ENCODE peak calls at places on chromosome 9, in nine cellular contexts. One of them, this sample, is unnamed.

GRCh38 chr9:69976165-69976564 is 67.5 kb upstream of the MAMDC2 start:
- DNase-seq in COR-L47: no peak
- DNase-seq in NCI-H460: no peak
- DNase-seq in neural crest cell: no peak
- DNase-seq in nucleus accumbens: no peak
- DNase-seq in cardiac fibroblast: peak
- DNase-seq in activated naive CD4-positive, alpha-beta T cell treated with anti-CD3 and anti-CD28 coated beads, Interleukin-2, amount 10 ng/mL, durations not matched to agents 7 days and 5 days: no peak
- DNase-seq in PC-9: no peak
- DNase-seq in HCT116: peak
- DNase-seq in this sample: no peak

GRCh38 chr9:32589083-32589713 is 16.2 kb upstream of the NDUFB6 start:
- DNase-seq in COR-L47: peak
- DNase-seq in NCI-H460: peak
- DNase-seq in neural crest cell: no peak
- DNase-seq in nucleus accumbens: no peak
- DNase-seq in cardiac fibroblast: peak
- DNase-seq in activated naive CD4-positive, alpha-beta T cell treated with anti-CD3 and anti-CD28 coated beads, Interleukin-2, amount 10 ng/mL, durations not matched to agents 7 days and 5 days: no peak
- DNase-seq in PC-9: peak
- DNase-seq in HCT116: peak
- DNase-seq in this sample: no peak

GRCh38 chr9:37943329-37944265 is 39.7 kb upstream of the SLC25A51 start:
- DNase-seq in COR-L47: no peak
- DNase-seq in NCI-H460: no peak
- DNase-seq in neural crest cell: no peak
- DNase-seq in nucleus accumbens: no peak
- DNase-seq in cardiac fibroblast: peak
- DNase-seq in activated naive CD4-positive, alpha-beta T cell treated with anti-CD3 and anti-CD28 coated beads, Interleukin-2, amount 10 ng/mL, durations not matched to agents 7 days and 5 days: no peak
- DNase-seq in PC-9: peak
- DNase-seq in HCT116: peak
- DNase-seq in this sample: no peak

GRCh38 chr9:121887553-121888437 is 205.3 kb downstream of the TTLL11 start:
- DNase-seq in COR-L47: no peak
- DNase-seq in NCI-H460: no peak
- DNase-seq in neural crest cell: no peak
- DNase-seq in nucleus accumbens: no peak
- DNase-seq in cardiac fibroblast: no peak
- DNase-seq in activated naive CD4-positive, alpha-beta T cell treated with anti-CD3 and anti-CD28 coated beads, Interleukin-2, amount 10 ng/mL, durations not matched to agents 7 days and 5 days: no peak
- DNase-seq in PC-9: no peak
- DNase-seq in HCT116: no peak
- DNase-seq in this sample: no peak

GRCh38 chr9:133566382-133566781 is 31.9 kb downstream of the ADAMTSL2 start:
- DNase-seq in COR-L47: no peak
- DNase-seq in NCI-H460: no peak
- DNase-seq in neural crest cell: no peak
- DNase-seq in nucleus accumbens: no peak
- DNase-seq in cardiac fibroblast: no peak
- DNase-seq in activated naive CD4-positive, alpha-beta T cell treated with anti-CD3 and anti-CD28 coated beads, Interleukin-2, amount 10 ng/mL, durations not matched to agents 7 days and 5 days: no peak
- DNase-seq in PC-9: no peak
- DNase-seq in HCT116: no peak
- DNase-seq in this sample: no peak

GRCh38 chr9:91383577-91383976 is 21.9 kb upstream of the AUH start:
- DNase-seq in COR-L47: no peak
- DNase-seq in NCI-H460: no peak
- DNase-seq in neural crest cell: no peak
- DNase-seq in nucleus accumbens: no peak
- DNase-seq in cardiac fibroblast: no peak
- DNase-seq in activated naive CD4-positive, alpha-beta T cell treated with anti-CD3 and anti-CD28 coated beads, Interleukin-2, amount 10 ng/mL, durations not matched to agents 7 days and 5 days: no peak
- DNase-seq in PC-9: no peak
- DNase-seq in HCT116: no peak
- DNase-seq in this sample: no peak

GRCh38 chr9:113468716-113469448 is 5.4 kb downstream of the RGS3 start:
- DNase-seq in COR-L47: no peak
- DNase-seq in NCI-H460: no peak
- DNase-seq in neural crest cell: no peak
- DNase-seq in nucleus accumbens: peak
- DNase-seq in cardiac fibroblast: no peak
- DNase-seq in activated naive CD4-positive, alpha-beta T cell treated with anti-CD3 and anti-CD28 coated beads, Interleukin-2, amount 10 ng/mL, durations not matched to agents 7 days and 5 days: no peak
- DNase-seq in PC-9: no peak
- DNase-seq in HCT116: no peak
- DNase-seq in this sample: no peak

GRCh38 chr9:16516887-16517286 is 353.6 kb downstream of the BNC2 start:
- DNase-seq in COR-L47: no peak
- DNase-seq in NCI-H460: no peak
- DNase-seq in neural crest cell: no peak
- DNase-seq in nucleus accumbens: no peak
- DNase-seq in cardiac fibroblast: peak
- DNase-seq in activated naive CD4-positive, alpha-beta T cell treated with anti-CD3 and anti-CD28 coated beads, Interleukin-2, amount 10 ng/mL, durations not matched to agents 7 days and 5 days: no peak
- DNase-seq in PC-9: no peak
- DNase-seq in HCT116: no peak
- DNase-seq in this sample: no peak

GRCh38 chr9:11701706-11702105 is 991.5 kb upstream of the TYRP1 start:
- DNase-seq in COR-L47: no peak
- DNase-seq in NCI-H460: no peak
- DNase-seq in neural crest cell: no peak
- DNase-seq in nucleus accumbens: no peak
- DNase-seq in cardiac fibroblast: no peak
- DNase-seq in activated naive CD4-positive, alpha-beta T cell treated with anti-CD3 and anti-CD28 coated beads, Interleukin-2, amount 10 ng/mL, durations not matched to agents 7 days and 5 days: no peak
- DNase-seq in PC-9: no peak
- DNase-seq in HCT116: no peak
- DNase-seq in this sample: no peak

GRCh38 chr9:16485155-16485554 is 385.3 kb downstream of the BNC2 start:
- DNase-seq in COR-L47: no peak
- DNase-seq in NCI-H460: no peak
- DNase-seq in neural crest cell: no peak
- DNase-seq in nucleus accumbens: no peak
- DNase-seq in cardiac fibroblast: no peak
- DNase-seq in activated naive CD4-positive, alpha-beta T cell treated with anti-CD3 and anti-CD28 coated beads, Interleukin-2, amount 10 ng/mL, durations not matched to agents 7 days and 5 days: no peak
- DNase-seq in PC-9: peak
- DNase-seq in HCT116: no peak
- DNase-seq in this sample: no peak

GRCh38 chr9:128558431-128559310 is 6.3 kb downstream of the SPTAN1 start:
- DNase-seq in COR-L47: no peak
- DNase-seq in NCI-H460: peak
- DNase-seq in neural crest cell: peak
- DNase-seq in nucleus accumbens: peak
- DNase-seq in cardiac fibroblast: peak
- DNase-seq in activated naive CD4-positive, alpha-beta T cell treated with anti-CD3 and anti-CD28 coated beads, Interleukin-2, amount 10 ng/mL, durations not matched to agents 7 days and 5 days: no peak
- DNase-seq in PC-9: peak
- DNase-seq in HCT116: peak
- DNase-seq in this sample: peak

GRCh38 chr9:16075695-16076094 is 522.9 kb downstream of the CCDC171 start:
- DNase-seq in COR-L47: no peak
- DNase-seq in NCI-H460: no peak
- DNase-seq in neural crest cell: no peak
- DNase-seq in nucleus accumbens: no peak
- DNase-seq in cardiac fibroblast: no peak
- DNase-seq in activated naive CD4-positive, alpha-beta T cell treated with anti-CD3 and anti-CD28 coated beads, Interleukin-2, amount 10 ng/mL, durations not matched to agents 7 days and 5 days: no peak
- DNase-seq in PC-9: no peak
- DNase-seq in HCT116: no peak
- DNase-seq in this sample: no peak

GRCh38 chr9:1200847-1201251 is 150.7 kb downstream of the DMRT2 start:
- DNase-seq in COR-L47: no peak
- DNase-seq in NCI-H460: no peak
- DNase-seq in neural crest cell: no peak
- DNase-seq in nucleus accumbens: no peak
- DNase-seq in cardiac fibroblast: no peak
- DNase-seq in activated naive CD4-positive, alpha-beta T cell treated with anti-CD3 and anti-CD28 coated beads, Interleukin-2, amount 10 ng/mL, durations not matched to agents 7 days and 5 days: no peak
- DNase-seq in PC-9: no peak
- DNase-seq in HCT116: no peak
- DNase-seq in this sample: no peak

GRCh38 chr9:98610196-98610595 is 98.5 kb downstream of the GABBR2 start:
- DNase-seq in COR-L47: no peak
- DNase-seq in NCI-H460: no peak
- DNase-seq in neural crest cell: no peak
- DNase-seq in nucleus accumbens: no peak
- DNase-seq in cardiac fibroblast: peak
- DNase-seq in activated naive CD4-positive, alpha-beta T cell treated with anti-CD3 and anti-CD28 coated beads, Interleukin-2, amount 10 ng/mL, durations not matched to agents 7 days and 5 days: no peak
- DNase-seq in PC-9: no peak
- DNase-seq in HCT116: no peak
- DNase-seq in this sample: no peak

GRCh38 chr9:117622347-117622746 is 81.9 kb upstream of the TLR4 start:
- DNase-seq in COR-L47: no peak
- DNase-seq in NCI-H460: no peak
- DNase-seq in neural crest cell: no peak
- DNase-seq in nucleus accumbens: no peak
- DNase-seq in cardiac fibroblast: no peak
- DNase-seq in activated naive CD4-positive, alpha-beta T cell treated with anti-CD3 and anti-CD28 coated beads, Interleukin-2, amount 10 ng/mL, durations not matched to agents 7 days and 5 days: no peak
- DNase-seq in PC-9: no peak
- DNase-seq in HCT116: no peak
- DNase-seq in this sample: no peak

GRCh38 chr9:69455311-69455710 is 130.3 kb downstream of the ENTREP1 start:
- DNase-seq in COR-L47: peak
- DNase-seq in NCI-H460: no peak
- DNase-seq in neural crest cell: no peak
- DNase-seq in nucleus accumbens: no peak
- DNase-seq in cardiac fibroblast: no peak
- DNase-seq in activated naive CD4-positive, alpha-beta T cell treated with anti-CD3 and anti-CD28 coated beads, Interleukin-2, amount 10 ng/mL, durations not matched to agents 7 days and 5 days: no peak
- DNase-seq in PC-9: peak
- DNase-seq in HCT116: no peak
- DNase-seq in this sample: no peak

GRCh38 chr9:19759066-19759465 is 29.8 kb downstream of the SLC24A2 start:
- DNase-seq in COR-L47: no peak
- DNase-seq in NCI-H460: no peak
- DNase-seq in neural crest cell: no peak
- DNase-seq in nucleus accumbens: no peak
- DNase-seq in cardiac fibroblast: no peak
- DNase-seq in activated naive CD4-positive, alpha-beta T cell treated with anti-CD3 and anti-CD28 coated beads, Interleukin-2, amount 10 ng/mL, durations not matched to agents 7 days and 5 days: no peak
- DNase-seq in PC-9: no peak
- DNase-seq in HCT116: no peak
- DNase-seq in this sample: no peak

GRCh38 chr9:80157561-80157983 is 585.8 kb downstream of the TLE4 start:
- DNase-seq in COR-L47: no peak
- DNase-seq in NCI-H460: no peak
- DNase-seq in neural crest cell: no peak
- DNase-seq in nucleus accumbens: no peak
- DNase-seq in cardiac fibroblast: peak
- DNase-seq in activated naive CD4-positive, alpha-beta T cell treated with anti-CD3 and anti-CD28 coated beads, Interleukin-2, amount 10 ng/mL, durations not matched to agents 7 days and 5 days: no peak
- DNase-seq in PC-9: no peak
- DNase-seq in HCT116: no peak
- DNase-seq in this sample: no peak

GRCh38 chr9:89723696-89724095 is 118.9 kb downstream of the GADD45G start:
- DNase-seq in COR-L47: no peak
- DNase-seq in NCI-H460: no peak
- DNase-seq in neural crest cell: no peak
- DNase-seq in nucleus accumbens: no peak
- DNase-seq in cardiac fibroblast: no peak
- DNase-seq in activated naive CD4-positive, alpha-beta T cell treated with anti-CD3 and anti-CD28 coated beads, Interleukin-2, amount 10 ng/mL, durations not matched to agents 7 days and 5 days: no peak
- DNase-seq in PC-9: no peak
- DNase-seq in HCT116: no peak
- DNase-seq in this sample: no peak

GRCh38 chr9:128555180-128555721 is 2.9 kb downstream of the SPTAN1 start:
- DNase-seq in COR-L47: no peak
- DNase-seq in NCI-H460: peak
- DNase-seq in neural crest cell: no peak
- DNase-seq in nucleus accumbens: no peak
- DNase-seq in cardiac fibroblast: peak
- DNase-seq in activated naive CD4-positive, alpha-beta T cell treated with anti-CD3 and anti-CD28 coated beads, Interleukin-2, amount 10 ng/mL, durations not matched to agents 7 days and 5 days: no peak
- DNase-seq in PC-9: peak
- DNase-seq in HCT116: peak
- DNase-seq in this sample: no peak

GRCh38 chr9:99184427-99185327 is 37.1 kb downstream of the ALG2 start:
- DNase-seq in COR-L47: peak
- DNase-seq in NCI-H460: peak
- DNase-seq in neural crest cell: peak
- DNase-seq in nucleus accumbens: peak
- DNase-seq in cardiac fibroblast: peak
- DNase-seq in activated naive CD4-positive, alpha-beta T cell treated with anti-CD3 and anti-CD28 coated beads, Interleukin-2, amount 10 ng/mL, durations not matched to agents 7 days and 5 days: peak
- DNase-seq in PC-9: peak
- DNase-seq in HCT116: peak
- DNase-seq in this sample: peak

GRCh38 chr9:108534741-108535140 is 321.0 kb downstream of the ACTL7B start:
- DNase-seq in COR-L47: no peak
- DNase-seq in NCI-H460: peak
- DNase-seq in neural crest cell: no peak
- DNase-seq in nucleus accumbens: no peak
- DNase-seq in cardiac fibroblast: peak
- DNase-seq in activated naive CD4-positive, alpha-beta T cell treated with anti-CD3 and anti-CD28 coated beads, Interleukin-2, amount 10 ng/mL, durations not matched to agents 7 days and 5 days: no peak
- DNase-seq in PC-9: peak
- DNase-seq in HCT116: peak
- DNase-seq in this sample: no peak

GRCh38 chr9:19369107-19369506 is 10.9 kb downstream of the RPS6 start:
- DNase-seq in COR-L47: no peak
- DNase-seq in NCI-H460: no peak
- DNase-seq in neural crest cell: no peak
- DNase-seq in nucleus accumbens: no peak
- DNase-seq in cardiac fibroblast: no peak
- DNase-seq in activated naive CD4-positive, alpha-beta T cell treated with anti-CD3 and anti-CD28 coated beads, Interleukin-2, amount 10 ng/mL, durations not matched to agents 7 days and 5 days: no peak
- DNase-seq in PC-9: no peak
- DNase-seq in HCT116: no peak
- DNase-seq in this sample: no peak

GRCh38 chr9:113479150-113479761 is 15.7 kb downstream of the RGS3 start:
- DNase-seq in COR-L47: no peak
- DNase-seq in NCI-H460: no peak
- DNase-seq in neural crest cell: no peak
- DNase-seq in nucleus accumbens: no peak
- DNase-seq in cardiac fibroblast: no peak
- DNase-seq in activated naive CD4-positive, alpha-beta T cell treated with anti-CD3 and anti-CD28 coated beads, Interleukin-2, amount 10 ng/mL, durations not matched to agents 7 days and 5 days: peak
- DNase-seq in PC-9: no peak
- DNase-seq in HCT116: no peak
- DNase-seq in this sample: peak

GRCh38 chr9:2214707-2215106 is 199.6 kb downstream of the SMARCA2 start:
- DNase-seq in COR-L47: no peak
- DNase-seq in NCI-H460: no peak
- DNase-seq in neural crest cell: no peak
- DNase-seq in nucleus accumbens: no peak
- DNase-seq in cardiac fibroblast: no peak
- DNase-seq in activated naive CD4-positive, alpha-beta T cell treated with anti-CD3 and anti-CD28 coated beads, Interleukin-2, amount 10 ng/mL, durations not matched to agents 7 days and 5 days: no peak
- DNase-seq in PC-9: no peak
- DNase-seq in HCT116: no peak
- DNase-seq in this sample: no peak

GRCh38 chr9:112038017-112038408 is 137.1 kb downstream of the SUSD1 start:
- DNase-seq in COR-L47: no peak
- DNase-seq in NCI-H460: no peak
- DNase-seq in neural crest cell: no peak
- DNase-seq in nucleus accumbens: no peak
- DNase-seq in cardiac fibroblast: no peak
- DNase-seq in activated naive CD4-positive, alpha-beta T cell treated with anti-CD3 and anti-CD28 coated beads, Interleukin-2, amount 10 ng/mL, durations not matched to agents 7 days and 5 days: no peak
- DNase-seq in PC-9: no peak
- DNase-seq in HCT116: no peak
- DNase-seq in this sample: no peak

GRCh38 chr9:136995772-136996308 is 528 bp downstream of the CLIC3 start:
- DNase-seq in COR-L47: peak
- DNase-seq in NCI-H460: no peak
- DNase-seq in neural crest cell: no peak
- DNase-seq in nucleus accumbens: peak
- DNase-seq in cardiac fibroblast: peak
- DNase-seq in activated naive CD4-positive, alpha-beta T cell treated with anti-CD3 and anti-CD28 coated beads, Interleukin-2, amount 10 ng/mL, durations not matched to agents 7 days and 5 days: no peak
- DNase-seq in PC-9: no peak
- DNase-seq in HCT116: no peak
- DNase-seq in this sample: no peak

GRCh38 chr9:120109242-120109641 is 470.7 kb downstream of the CDK5RAP2 start:
- DNase-seq in COR-L47: peak
- DNase-seq in NCI-H460: peak
- DNase-seq in neural crest cell: peak
- DNase-seq in nucleus accumbens: no peak
- DNase-seq in cardiac fibroblast: no peak
- DNase-seq in activated naive CD4-positive, alpha-beta T cell treated with anti-CD3 and anti-CD28 coated beads, Interleukin-2, amount 10 ng/mL, durations not matched to agents 7 days and 5 days: no peak
- DNase-seq in PC-9: no peak
- DNase-seq in HCT116: peak
- DNase-seq in this sample: peak

GRCh38 chr9:35102769-35103659 is at the start of gene STOML2:
- DNase-seq in COR-L47: peak
- DNase-seq in NCI-H460: peak
- DNase-seq in neural crest cell: peak
- DNase-seq in nucleus accumbens: peak
- DNase-seq in cardiac fibroblast: peak
- DNase-seq in activated naive CD4-positive, alpha-beta T cell treated with anti-CD3 and anti-CD28 coated beads, Interleukin-2, amount 10 ng/mL, durations not matched to agents 7 days and 5 days: peak
- DNase-seq in PC-9: peak
- DNase-seq in HCT116: peak
- DNase-seq in this sample: peak

GRCh38 chr9:104080983-104081382 is 13.1 kb upstream of the SMC2 start:
- DNase-seq in COR-L47: no peak
- DNase-seq in NCI-H460: no peak
- DNase-seq in neural crest cell: no peak
- DNase-seq in nucleus accumbens: no peak
- DNase-seq in cardiac fibroblast: no peak
- DNase-seq in activated naive CD4-positive, alpha-beta T cell treated with anti-CD3 and anti-CD28 coated beads, Interleukin-2, amount 10 ng/mL, durations not matched to agents 7 days and 5 days: no peak
- DNase-seq in PC-9: no peak
- DNase-seq in HCT116: no peak
- DNase-seq in this sample: no peak

GRCh38 chr9:36772449-36773370 is 200.0 kb downstream of the MELK start:
- DNase-seq in COR-L47: no peak
- DNase-seq in NCI-H460: no peak
- DNase-seq in neural crest cell: no peak
- DNase-seq in nucleus accumbens: no peak
- DNase-seq in cardiac fibroblast: peak
- DNase-seq in activated naive CD4-positive, alpha-beta T cell treated with anti-CD3 and anti-CD28 coated beads, Interleukin-2, amount 10 ng/mL, durations not matched to agents 7 days and 5 days: peak
- DNase-seq in PC-9: no peak
- DNase-seq in HCT116: no peak
- DNase-seq in this sample: peak

This sample was measured in DND-41.